ENCODE peak calls at places on chromosome 1, in four cellular contexts. C, E, B and U are unnamed samples.

GRCh38 chr1:243708210-243708609 is 141.8 kb downstream of the AKT3 start:
- DNase-seq in E (no peak), B (no peak), C (no peak), U (no peak)

GRCh38 chr1:160807738-160808137 is 11.8 kb downstream of the LY9 start:
- DNase-seq in E (no peak), C (no peak), B (no peak), U (no peak)

GRCh38 chr1:18324246-18324645 is 156.5 kb upstream of the KLHDC7A start:
- DNase-seq in B (no peak), E (peak), C (no peak), U (no peak)

GRCh38 chr1:17665950-17666720 is 89.0 kb upstream of the ACTL8 start:
- DNase-seq in C (no peak), B (no peak), E (no peak), U (no peak)

GRCh38 chr1:55519937-55520683 is 304.9 kb upstream of the USP24 start:
- DNase-seq in C (no peak), E (no peak), B (no peak), U (no peak)

GRCh38 chr1:153474349-153474748 is 13.9 kb upstream of the S100A7 start:
- DNase-seq in B (no peak), C (no peak), E (no peak), U (no peak)

GRCh38 chr1:228988655-228989054 is 253.4 kb downstream of the RHOU start:
- DNase-seq in E (no peak), B (peak), C (no peak), U (no peak)

GRCh38 chr1:28163496-28164120 is 12.9 kb downstream of the PTAFR start:
- DNase-seq in B (no peak), C (no peak), E (no peak), U (no peak)

GRCh38 chr1:233459968-233460367 is 132.4 kb downstream of the MAP3K21 start:
- DNase-seq in C (no peak), B (no peak), E (no peak), U (no peak)

GRCh38 chr1:44672254-44672955 is 1.9 kb downstream of the TMEM53 start:
- DNase-seq in C (no peak), B (no peak), E (no peak), U (no peak)

DNA sequence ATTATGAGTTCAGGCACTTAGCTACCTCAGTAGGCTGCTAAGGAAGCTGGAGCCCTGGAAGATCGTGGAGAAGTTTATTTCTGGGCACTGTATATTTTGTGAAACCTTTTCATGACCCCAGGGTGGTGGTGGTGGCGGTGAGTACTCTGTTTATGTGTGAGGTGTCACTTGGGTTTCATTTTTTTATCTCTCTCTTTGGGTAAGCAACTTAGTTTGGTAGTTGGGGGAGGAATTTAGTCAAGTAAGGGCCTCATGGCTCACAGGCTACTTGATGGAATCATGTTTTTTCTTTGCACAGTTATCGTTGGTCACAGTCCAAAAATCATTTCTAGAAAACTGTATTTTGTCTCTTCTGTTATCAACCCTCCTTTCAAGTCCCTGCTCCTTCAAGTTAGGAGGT is 33.9 kb downstream of the C1orf141 start:
- DNase-seq in B (no peak), E (no peak), C (no peak), U (no peak)
- TF ChIP-seq JUND in B (no peak), E (no peak), C (no peak), U (no peak)

GRCh38 chr1:221740260-221740830 is 1.5 kb downstream of the DUSP10 start:
- DNase-seq in B (no peak), C (no peak), E (no peak), U (no peak)
- TF ChIP-seq JUND in B (no peak), C (no peak), E (no peak), U (no peak)

DNA sequence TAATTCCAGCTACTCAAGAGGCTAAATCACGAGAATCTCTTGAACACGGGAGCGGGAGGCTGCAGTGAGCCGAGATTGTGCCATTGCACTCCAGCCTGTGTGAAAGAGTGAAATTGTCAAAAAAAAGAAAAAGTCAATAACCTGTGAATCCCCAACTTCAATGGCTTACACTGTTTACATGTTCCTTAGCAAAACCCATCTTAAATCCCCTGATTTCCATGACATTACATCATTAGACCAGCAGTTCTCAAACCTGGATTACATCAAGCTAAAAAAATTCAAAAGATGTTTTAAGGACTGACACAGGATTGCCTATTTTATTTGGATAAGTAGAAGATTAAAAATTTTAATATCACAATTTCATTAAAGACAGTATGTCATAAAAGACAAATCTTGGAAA is 12.4 kb downstream of the GPBP1L1 start:
- DNase-seq in B (no peak), E (no peak), C (no peak), U (no peak)
- TF ChIP-seq JUND in B (no peak), E (no peak), C (no peak), U (no peak)

DNA sequence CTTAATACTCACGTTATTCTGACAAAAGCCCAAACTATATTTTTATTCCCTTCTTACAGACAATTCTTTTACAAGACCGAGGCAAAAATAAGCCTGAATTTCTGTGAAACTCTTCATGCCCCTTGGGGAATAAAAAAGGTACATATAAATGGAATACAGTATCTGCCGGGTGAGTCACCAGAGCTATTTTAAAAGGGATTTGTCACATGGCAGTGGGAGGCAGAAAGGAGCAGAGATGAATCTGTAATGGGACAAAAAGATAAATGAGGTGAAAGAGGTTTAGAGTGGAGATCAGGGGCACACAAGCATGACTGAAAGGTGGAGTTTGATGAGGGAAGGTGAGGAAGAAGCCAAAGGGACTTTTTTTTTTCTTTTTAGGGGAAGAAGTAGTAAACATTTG is 8.8 kb downstream of the XCL1 start:
- DNase-seq in C (no peak), E (no peak), B (no peak), U (no peak)
- TF ChIP-seq JUND in C (no peak), E (no peak), B (no peak), U (no peak)

GRCh38 chr1:242426271-242426905 is 98.1 kb downstream of the PLD5 start:
- DNase-seq in C (no peak), E (no peak), B (no peak), U (no peak)
- TF ChIP-seq JUND in C (no peak), E (no peak), B (no peak), U (no peak)

GRCh38 chr1:110607663-110608230 is 1.6 kb upstream of the KCNA2 start:
- DNase-seq in E (peak), B (no peak), C (no peak), U (no peak)

GRCh38 chr1:110605446-110605845 is 712 bp downstream of the KCNA2 start:
- DNase-seq in B (no peak), C (no peak), E (no peak), U (no peak)

GRCh38 chr1:110606784-110607662 is 865 bp upstream of the KCNA2 start:
- DNase-seq in E (peak), C (no peak), B (no peak), U (peak)

GRCh38 chr1:110604586-110605148 is 1.5 kb downstream of the KCNA2 start:
- DNase-seq in E (no peak), B (no peak), C (no peak), U (no peak)

DNA sequence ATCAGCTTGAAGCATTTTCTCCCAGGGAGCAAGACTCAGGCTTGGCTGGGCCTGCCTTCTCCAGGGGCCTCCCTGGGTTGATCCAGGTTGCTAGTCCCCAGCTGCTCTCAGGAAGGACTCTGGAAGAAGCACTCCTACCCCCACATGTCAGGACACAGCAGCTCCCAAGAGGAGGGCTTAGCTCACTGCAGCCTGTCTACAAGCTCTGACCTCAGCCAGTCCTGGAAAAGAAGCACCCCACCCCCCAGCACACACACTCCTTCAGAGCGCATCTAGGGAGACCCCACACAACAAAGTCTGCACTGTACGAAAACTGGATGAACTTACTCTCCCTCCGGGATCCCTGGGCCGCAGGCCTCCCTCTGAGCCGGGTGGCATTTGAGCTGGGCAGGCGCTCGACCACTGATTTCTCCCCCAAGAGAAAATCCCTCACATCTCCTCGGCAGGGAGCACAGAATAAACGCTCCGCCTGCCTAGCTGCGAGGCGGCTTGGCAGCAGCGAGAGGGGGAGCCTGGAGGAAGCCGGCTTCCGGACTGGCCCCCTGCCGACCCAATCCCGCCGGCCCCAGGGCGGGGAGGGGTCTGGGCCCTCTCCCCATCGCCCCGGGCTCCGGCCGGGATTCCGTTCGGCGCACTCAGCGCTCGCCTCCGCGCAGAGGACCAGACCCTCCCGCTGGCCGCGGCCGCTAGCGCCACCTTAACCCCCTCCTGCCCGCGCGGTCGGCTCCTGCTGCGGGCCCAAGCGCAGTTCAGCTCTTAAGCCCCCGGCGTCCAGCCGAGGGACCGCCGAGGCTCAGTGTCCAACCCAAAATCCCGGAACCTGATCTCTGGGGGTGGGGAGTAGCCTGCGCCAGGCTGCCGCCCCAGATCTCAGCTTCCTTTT is at the start of gene KCNA2:
- DNase-seq in B (no peak), C (no peak), E (peak), U (no peak)
- TF ChIP-seq JUND in B (no peak), C (no peak), E (no peak), U (no peak)